ENCODE peak calls at places on chromosomes 4 and X, in five cellular contexts. R is AG09319, A is ascending aorta, T is RWPE1, Q is tibial nerve. J is an unnamed sample.

GRCh38 chr4:119025440-119025839 is 110.2 kb upstream of the MYOZ2 start:
- DNase-seq in R (no peak), A (peak), T (peak), Q (peak), J (no peak)

GRCh38 chrX:14802943-14803710 is 69.7 kb downstream of the FANCB start:
- DNase-seq in R (peak), A (no peak), T (no peak), Q (no peak), J (no peak)

GRCh38 chr4:91936301-91936700 is 367.5 kb upstream of the GRID2 start:
- DNase-seq in R (no peak), A (no peak), T (no peak), Q (no peak), J (no peak)

GRCh38 chrX:153517421-153517820 is at the start of gene ATP2B3:
- DNase-seq in R (no peak), A (no peak), T (no peak), Q (no peak), J (no peak)

GRCh38 chr4:6962211-6963041 is 52.8 kb downstream of the TBC1D14 start:
- DNase-seq in R (no peak), A (peak), T (no peak), Q (no peak), J (no peak)

GRCh38 chr4:7240341-7240740 is 48.0 kb downstream of the SORCS2 start:
- DNase-seq in R (no peak), A (no peak), T (no peak), Q (no peak), J (no peak)

GRCh38 chrX:24235084-24235710 is 78.7 kb downstream of the SUPT20HL2 start:
- DNase-seq in R (no peak), A (no peak), T (no peak), Q (no peak), J (no peak)

GRCh38 chrX:50081282-50081955 is 119.4 kb downstream of the AKAP4 start:
- DNase-seq in R (no peak), A (no peak), T (no peak), Q (no peak), J (no peak)

GRCh38 chr4:168765726-168766125 is 244.3 kb downstream of the CBR4 start:
- DNase-seq in R (peak), A (peak), T (peak), Q (no peak), J (no peak)

J was measured in cerebellar nuclear complex.